ENCODE peak calls at places on chromosomes 16 and 17, in nine cellular contexts. Y, O, V, H, T, C, L, P and W are unnamed samples.

GRCh38 chr17:55089955-55090573 is 121.5 kb downstream of the STXBP4 start:
- DNase-seq in Y (no peak), O (peak), V (no peak), H (peak), T (peak), C (peak), L (peak), P (peak), W (no peak)

GRCh38 chr16:88957456-88957767 is 19.6 kb downstream of the CBFA2T3 start:
- DNase-seq in Y (no peak), O (no peak), V (no peak), H (no peak), T (no peak), C (no peak), L (no peak), P (no peak), W (no peak)

GRCh38 chr17:61454095-61454931 is 2.1 kb downstream of the TBX4 start:
- DNase-seq in Y (no peak), O (no peak), V (no peak), H (no peak), T (no peak), C (no peak), L (no peak), P (no peak), W (no peak)

GRCh38 chr16:9854665-9855064 is 327.6 kb downstream of the GRIN2A start:
- DNase-seq in Y (no peak), O (no peak), V (no peak), H (no peak), T (no peak), C (no peak), L (peak), P (no peak), W (no peak)

GRCh38 chr17:61635913-61636432 is 45.0 kb upstream of the NACA2 start:
- DNase-seq in Y (no peak), O (peak), V (peak), H (peak), T (peak), C (peak), L (peak), P (peak), W (no peak)

GRCh38 chr17:50848691-50849090 is 13.3 kb downstream of the WFIKKN2 start:
- DNase-seq in Y (no peak), O (no peak), V (no peak), H (no peak), T (no peak), C (no peak), L (no peak), P (no peak), W (no peak)

GRCh38 chr16:87412371-87412995 is 20.3 kb downstream of the MAP1LC3B start:
- DNase-seq in Y (no peak), O (no peak), V (no peak), H (no peak), T (no peak), C (no peak), L (no peak), P (no peak), W (no peak)

GRCh38 chr17:7204335-7204734 is 15.3 kb downstream of the DLG4 start:
- DNase-seq in Y (no peak), O (no peak), V (no peak), H (no peak), T (no peak), C (no peak), L (no peak), P (peak), W (no peak)

GRCh38 chr17:36534117-36534880 is at the start of gene MYO19:
- DNase-seq in Y (peak), O (peak), V (peak), H (no peak), T (peak), C (peak), L (no peak), P (peak), W (peak)

GRCh38 chr16:68668266-68668665 is 23.2 kb downstream of the CDH3 start:
- DNase-seq in Y (no peak), O (no peak), V (no peak), H (peak), T (no peak), C (peak), L (no peak), P (no peak), W (no peak)

GRCh38 chr17:82921426-82921825 is 81.6 kb upstream of the ZNF750 start:
- DNase-seq in Y (no peak), O (no peak), V (no peak), H (no peak), T (no peak), C (no peak), L (no peak), P (no peak), W (no peak)

GRCh38 chr17:29722411-29723198 is 99.9 kb upstream of the CORO6 start:
- DNase-seq in Y (peak), O (peak), V (no peak), H (peak), T (peak), C (peak), L (no peak), P (peak), W (no peak)

GRCh38 chr17:11293480-11293879 is 52.5 kb downstream of the SHISA6 start:
- DNase-seq in Y (no peak), O (no peak), V (no peak), H (no peak), T (no peak), C (no peak), L (no peak), P (no peak), W (no peak)

GRCh38 chr16:73846292-73846849 is 450.2 kb upstream of the PSMD7 start:
- DNase-seq in Y (no peak), O (no peak), V (no peak), H (no peak), T (no peak), C (no peak), L (no peak), P (no peak), W (no peak)

GRCh38 chr17:51860934-51861561 is 297.5 kb downstream of the CA10 start:
- DNase-seq in Y (no peak), O (no peak), V (no peak), H (no peak), T (no peak), C (no peak), L (no peak), P (no peak), W (no peak)

GRCh38 chr17:76189247-76189646 is 48.2 kb upstream of the FOXJ1 start:
- DNase-seq in Y (no peak), O (no peak), V (no peak), H (no peak), T (no peak), C (no peak), L (no peak), P (no peak), W (no peak)

GRCh38 chr16:79276506-79276905 is 324.0 kb downstream of the MAF start:
- DNase-seq in Y (no peak), O (no peak), V (no peak), H (no peak), T (no peak), C (no peak), L (no peak), P (no peak), W (no peak)

GRCh38 chr16:14309001-14309886 is 238.1 kb downstream of the MRTFB start:
- DNase-seq in Y (no peak), O (peak), V (no peak), H (peak), T (peak), C (peak), L (no peak), P (peak), W (no peak)

GRCh38 chr16:85986931-85987749 is 88.2 kb downstream of the IRF8 start:
- DNase-seq in Y (no peak), O (peak), V (no peak), H (no peak), T (peak), C (peak), L (no peak), P (peak), W (peak)

GRCh38 chr17:58153046-58153445 is 4.9 kb downstream of the OR4D1 start:
- DNase-seq in Y (peak), O (peak), V (no peak), H (no peak), T (peak), C (no peak), L (no peak), P (peak), W (no peak)

GRCh38 chr16:80804061-80804450 is 342 bp downstream of the CDYL2 start:
- DNase-seq in Y (peak), O (peak), V (no peak), H (no peak), T (peak), C (peak), L (peak), P (peak), W (peak)

GRCh38 chr17:21330436-21331160 is 45.6 kb upstream of the KCNJ12 start:
- DNase-seq in Y (no peak), O (no peak), V (no peak), H (no peak), T (no peak), C (no peak), L (no peak), P (no peak), W (no peak)

GRCh38 chr16:10554569-10554968 is 25.8 kb downstream of the EMP2 start:
- DNase-seq in Y (no peak), O (no peak), V (no peak), H (no peak), T (no peak), C (no peak), L (no peak), P (no peak), W (no peak)

GRCh38 chr17:17149520-17150449 is 56.3 kb downstream of the PLD6 start:
- DNase-seq in Y (no peak), O (no peak), V (no peak), H (peak), T (no peak), C (no peak), L (no peak), P (no peak), W (no peak)

GRCh38 chr16:47258874-47259461 is 115.2 kb upstream of the NETO2 start:
- DNase-seq in Y (no peak), O (no peak), V (peak), H (peak), T (peak), C (peak), L (no peak), P (no peak), W (no peak)

GRCh38 chr16:77499373-77500285 is 64.8 kb upstream of the ADAMTS18 start:
- DNase-seq in Y (no peak), O (no peak), V (no peak), H (no peak), T (no peak), C (peak), L (peak), P (no peak), W (no peak)

GRCh38 chr16:19776147-19776546 is 58.1 kb downstream of the IQCK start:
- DNase-seq in Y (no peak), O (no peak), V (no peak), H (no peak), T (no peak), C (no peak), L (no peak), P (no peak), W (no peak)

GRCh38 chr17:5788266-5788900 is 204.1 kb upstream of the NLRP1 start:
- DNase-seq in Y (no peak), O (no peak), V (no peak), H (no peak), T (no peak), C (peak), L (no peak), P (no peak), W (no peak)

GRCh38 chr16:84361546-84361945 is 6.8 kb upstream of the ATP2C2 start:
- DNase-seq in Y (no peak), O (no peak), V (no peak), H (no peak), T (no peak), C (no peak), L (no peak), P (no peak), W (no peak)

GRCh38 chr17:28536532-28537218 is 15.7 kb downstream of the UNC119 start:
- DNase-seq in Y (no peak), O (no peak), V (no peak), H (no peak), T (no peak), C (no peak), L (no peak), P (no peak), W (no peak)

GRCh38 chr17:82138511-82138992 is 40.5 kb upstream of the FASN start:
- DNase-seq in Y (no peak), O (no peak), V (no peak), H (no peak), T (no peak), C (no peak), L (no peak), P (no peak), W (no peak)